ENCODE peak calls at places on chromosomes 6 and 20, in eight cellular contexts. R is aorta, W is H1, B is psoas muscle, Q is neuronal stem cell, H is endodermal cell, Z is suprapubic skin, T is heart left ventricle. V is an unnamed sample.
A peak's percentile ranks its signal among the peaks of the same experiment; 100 is the strongest.

GRCh38 chr6:30163090-30163917 is at the start of gene TRIM15:
- DNase-seq in Z (no peak), B (no peak), R (no peak), W (no peak), Q (no peak), T (no peak), H (peak; percentile 67), V (no peak)

GRCh38 chr6:163837681-163838431 is 423.3 kb downstream of the QKI start:
- DNase-seq in W (no peak), H (peak; percentile 55), R (no peak), Z (no peak), T (peak; percentile 26), B (peak; percentile 48), Q (peak; percentile 55), V (no peak)

GRCh38 chr20:62946918-62947317 is 5.6 kb upstream of the SLC17A9 start:
- DNase-seq in Q (no peak), Z (no peak), B (no peak), T (peak; percentile 58), W (no peak), R (peak; percentile 58), H (no peak), V (no peak)

GRCh38 chr6:77038801-77039200 is 424.5 kb downstream of the HTR1B start:
- DNase-seq in B (no peak), Z (no peak), W (no peak), T (no peak), Q (no peak), H (no peak), R (no peak), V (no peak)

GRCh38 chr20:25378189-25378883 is 12.3 kb downstream of the ABHD12 start:
- DNase-seq in W (no peak), R (no peak), H (peak; percentile 17), Q (no peak), Z (no peak), T (no peak), B (no peak), V (no peak)

GRCh38 chr6:90421656-90422055 is 125.0 kb upstream of the BACH2 start:
- DNase-seq in R (no peak), T (no peak), W (no peak), Z (no peak), H (no peak), Q (no peak), B (no peak), V (no peak)

GRCh38 chr6:90008189-90008907 is 114.1 kb downstream of the GJA10 start:
- DNase-seq in Z (no peak), T (no peak), H (no peak), B (no peak), R (no peak), W (no peak), Q (no peak), V (no peak)

GRCh38 chr6:63743691-63744090 is 108.1 kb downstream of the PHF3 start:
- DNase-seq in H (no peak), Q (no peak), W (no peak), R (no peak), B (no peak), Z (no peak), T (no peak), V (no peak)

GRCh38 chr20:4064118-4064962 is 49.0 kb upstream of the RNF24 start:
- DNase-seq in H (peak; percentile 87), W (peak; percentile 80), B (peak; percentile 94), T (peak; percentile 94), Q (no peak), R (peak; percentile 97), Z (peak; percentile 90), V (peak; percentile 80)

GRCh38 chr20:38112943-38113294 is 52.2 kb downstream of the TGM2 start:
- DNase-seq in W (peak; percentile 31), R (no peak), Z (no peak), B (no peak), H (no peak), Q (no peak), T (no peak), V (no peak)
- H3K27me3 ChIP-seq in W (no peaks in the 10 kb centered on the region), R (no peaks in the 10 kb centered on the region), Z (no peaks in the 10 kb centered on the region), B (no peaks in the 10 kb centered on the region), H (no peaks in the 10 kb centered on the region), Q (no peaks in the 10 kb centered on the region), T (no peaks in the 10 kb centered on the region), V (no peaks in the 10 kb centered on the region)

DNA sequence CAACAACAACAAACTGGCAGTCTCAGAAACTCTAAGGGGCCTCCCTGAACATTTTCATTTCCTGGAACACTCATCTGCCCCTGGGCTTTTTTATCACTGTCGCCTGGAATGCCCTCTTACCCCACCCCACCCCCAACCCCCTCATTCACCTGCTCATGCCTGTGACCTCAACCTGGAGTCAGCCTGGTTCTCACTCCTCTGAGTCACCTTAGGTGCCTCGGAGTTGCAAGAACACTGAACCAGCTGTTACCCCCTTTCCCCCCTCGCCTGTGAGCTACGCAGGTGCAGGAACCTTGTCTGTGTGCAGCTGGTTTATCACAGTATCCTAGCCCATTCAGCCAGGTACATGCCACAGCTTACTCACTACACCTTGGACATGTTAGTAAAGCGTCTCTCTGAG is 12.8 kb upstream of the SNAI1 start:
- DNase-seq in T (no peak), Z (no peak), H (no peak), R (peak; percentile 10), Q (no peak), W (no peak), B (no peak), V (no peak)
- H3K27ac ChIP-seq in T (no peak overlapping the region), Z (no peak overlapping the region), H (no peak overlapping the region), R (no peak overlapping the region), Q (no peak overlapping the region), W (no peak overlapping the region), B (no peak overlapping the region), V (no peak overlapping the region)

GRCh38 chr20:17961600-17961965 is 7.0 kb downstream of the SNX5 start:
- DNase-seq in W (no peak), Q (no peak), Z (no peak), T (no peak), H (no peak), R (no peak), B (no peak), V (no peak)
- H3K4me1 ChIP-seq in W (peaks cover 19% of the 10 kb centered on the region), Q (peaks cover 12% of the 10 kb centered on the region), Z (peaks cover 86% of the 10 kb centered on the region), T (peaks cover 89% of the 10 kb centered on the region), H (peaks cover 37% of the 10 kb centered on the region), R (peaks cover 5% of the 10 kb centered on the region), B (peaks cover 74% of the 10 kb centered on the region), V (peaks cover 39% of the 10 kb centered on the region)

GRCh38 chr6:36794704-36795065 is 44.6 kb downstream of the CPNE5 start:
- DNase-seq in R (no peak), H (no peak), B (no peak), T (no peak), Q (no peak), W (no peak), Z (no peak), V (no peak)
- H3K27me3 ChIP-seq in R (no peaks in the 10 kb centered on the region), H (no peaks in the 10 kb centered on the region), B (peaks cover 4% of the 10 kb centered on the region), T (no peaks in the 10 kb centered on the region), Q (peaks cover 17% of the 10 kb centered on the region), W (no peaks in the 10 kb centered on the region), Z (no peaks in the 10 kb centered on the region), V (peaks cover 5% of the 10 kb centered on the region)

GRCh38 chr6:111809264-111809663 is 64.0 kb downstream of the FYN start:
- DNase-seq in Z (no peak), W (no peak), B (no peak), Q (no peak), T (no peak), H (no peak), R (no peak), V (peak; percentile 66)
- H3K27ac ChIP-seq in Z (no peak overlapping the region), W (no peak overlapping the region), B (no peak overlapping the region), Q (no peak overlapping the region), T (no peak overlapping the region), H (no peak overlapping the region), R (no peak overlapping the region), V (peak overlapping the region; percentile 15)

DNA sequence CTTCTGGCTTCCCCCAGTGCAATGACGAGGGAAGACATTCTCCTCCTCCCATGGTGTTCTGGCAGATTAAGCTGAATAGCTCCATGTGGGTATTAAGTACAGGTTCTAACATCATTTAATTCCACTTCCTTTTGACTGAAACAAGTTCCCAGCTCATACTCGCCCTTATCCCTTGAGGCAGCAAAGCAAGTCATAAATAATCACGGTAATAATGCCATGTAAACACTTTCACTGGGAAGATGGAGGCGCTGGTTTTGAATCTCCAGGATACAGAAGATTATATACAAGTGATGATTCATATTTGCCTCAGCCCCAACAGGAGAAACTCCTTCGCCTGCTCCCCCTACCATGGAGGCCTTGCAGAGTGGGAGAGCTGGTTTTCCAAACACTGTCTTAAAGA is 141.3 kb downstream of the PXDC1 start:
- DNase-seq in B (no peak), Q (no peak), W (no peak), T (no peak), Z (no peak), R (no peak), H (no peak), V (no peak)
- H3K4me1 ChIP-seq in B (no peaks in the 10 kb centered on the region), Q (peaks cover 5% of the 10 kb centered on the region), W (no peaks in the 10 kb centered on the region), T (no peaks in the 10 kb centered on the region), Z (peaks cover 29% of the 10 kb centered on the region), R (no peaks in the 10 kb centered on the region), H (no peaks in the 10 kb centered on the region), V (no peaks in the 10 kb centered on the region)

GRCh38 chr6:16049178-16049577 is 79.7 kb upstream of the MYLIP start:
- DNase-seq in H (no peak), B (no peak), W (no peak), Z (no peak), R (no peak), T (no peak), Q (no peak), V (no peak)
- H3K27me3 ChIP-seq in H (no peaks in the 10 kb centered on the region), B (no peaks in the 10 kb centered on the region), W (no peaks in the 10 kb centered on the region), Z (no peaks in the 10 kb centered on the region), R (no peaks in the 10 kb centered on the region), T (no peaks in the 10 kb centered on the region), Q (no peaks in the 10 kb centered on the region), V (no peaks in the 10 kb centered on the region)

GRCh38 chr20:32231847-32232246 is 24.2 kb downstream of the POFUT1 start:
- DNase-seq in B (no peak), R (peak; percentile 40), W (no peak), T (no peak), Q (no peak), H (no peak), Z (no peak), V (no peak)

GRCh38 chr20:32234135-32234808 is 26.6 kb downstream of the POFUT1 start:
- DNase-seq in Q (no peak), T (no peak), W (no peak), Z (no peak), B (no peak), R (peak; percentile 43), H (no peak), V (no peak)

GRCh38 chr20:32230707-32231106 is 23.0 kb downstream of the POFUT1 start:
- DNase-seq in R (no peak), Q (no peak), T (no peak), Z (no peak), H (no peak), B (no peak), W (no peak), V (no peak)

GRCh38 chr20:32231245-32231644 is 23.6 kb downstream of the POFUT1 start:
- DNase-seq in T (no peak), Z (no peak), Q (no peak), R (no peak), W (no peak), H (no peak), B (no peak), V (no peak)

DNA sequence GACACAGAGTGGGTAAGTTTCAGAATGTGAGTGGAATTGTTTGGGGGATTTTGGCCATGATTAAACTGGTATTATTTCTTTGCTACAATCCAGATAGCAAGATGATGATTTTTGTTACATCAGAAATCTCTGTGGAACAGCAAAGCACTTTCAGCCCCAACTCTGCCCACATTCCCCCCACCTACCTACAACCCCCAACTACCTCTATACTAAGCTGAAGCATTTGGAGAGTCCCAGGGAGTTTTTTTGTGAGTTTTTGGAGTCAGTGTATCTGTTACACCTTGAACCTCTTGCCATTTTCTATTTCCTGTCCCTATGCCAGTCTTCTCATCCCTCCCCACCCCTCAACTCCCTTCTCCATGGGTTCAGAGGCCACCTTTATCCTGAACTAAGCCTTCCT is 24.8 kb downstream of the POFUT1 start:
- DNase-seq in Q (no peak), T (no peak), R (no peak), W (no peak), H (no peak), B (no peak), Z (no peak), V (no peak)
- H3K27ac ChIP-seq in Q (no peak overlapping the region), T (no peak overlapping the region), R (no peak overlapping the region), W (no peak overlapping the region), H (no peak overlapping the region), B (no peak overlapping the region), Z (no peak overlapping the region), V (no peak overlapping the region)

V was measured in SJCRH30.